ENCODE peak calls at places on chromosomes 13 and 19, in six cellular contexts. One of them, this sample, is unnamed.

GRCh38 chr19:29622191-29623070 is 16.3 kb downstream of the POP4 start:
- DNase-seq in RWPE1: no peak
- DNase-seq in aorta: no peak
- DNase-seq in T-helper 17 cell: no peak
- DNase-seq in M059J: peak; percentile 30
- DNase-seq in NCI-H446: no peak
- DNase-seq in this sample: no peak

GRCh38 chr13:95788100-95788463 is 111.1 kb downstream of the DNAJC3 start:
- DNase-seq in RWPE1: no peak
- DNase-seq in aorta: no peak
- DNase-seq in T-helper 17 cell: no peak
- DNase-seq in M059J: no peak
- DNase-seq in NCI-H446: no peak
- DNase-seq in this sample: no peak

GRCh38 chr19:34120846-34121639 is 51.3 kb upstream of the LSM14A start:
- DNase-seq in RWPE1: peak; percentile 46
- DNase-seq in aorta: no peak
- DNase-seq in T-helper 17 cell: peak; percentile 27
- DNase-seq in M059J: peak; percentile 47
- DNase-seq in NCI-H446: no peak
- DNase-seq in this sample: peak; percentile 19

GRCh38 chr19:49874503-49875157 is 2.5 kb downstream of the AKT1S1 start:
- DNase-seq in RWPE1: no peak
- DNase-seq in aorta: no peak
- DNase-seq in T-helper 17 cell: no peak
- DNase-seq in M059J: no peak
- DNase-seq in NCI-H446: no peak
- DNase-seq in this sample: no peak

GRCh38 chr19:18204394-18205179 is 745 bp upstream of the RAB3A start:
- DNase-seq in RWPE1: peak; percentile 73
- DNase-seq in aorta: no peak
- DNase-seq in T-helper 17 cell: peak; percentile 17
- DNase-seq in M059J: no peak
- DNase-seq in NCI-H446: peak; percentile 87
- DNase-seq in this sample: no peak

GRCh38 chr19:30082168-30082567 is 140.1 kb downstream of the URI1 start:
- DNase-seq in RWPE1: no peak
- DNase-seq in aorta: peak; percentile 35
- DNase-seq in T-helper 17 cell: no peak
- DNase-seq in M059J: no peak
- DNase-seq in NCI-H446: no peak
- DNase-seq in this sample: no peak

GRCh38 chr19:54478677-54479266 is 5.7 kb upstream of the CDC42EP5 start:
- DNase-seq in RWPE1: no peak
- DNase-seq in aorta: peak; percentile 41
- DNase-seq in T-helper 17 cell: no peak
- DNase-seq in M059J: peak; percentile 54
- DNase-seq in NCI-H446: peak; percentile 26
- DNase-seq in this sample: peak; percentile 30

GRCh38 chr13:73607489-73608156 is 526.6 kb downstream of the KLF12 start:
- DNase-seq in RWPE1: no peak
- DNase-seq in aorta: no peak
- DNase-seq in T-helper 17 cell: no peak
- DNase-seq in M059J: peak; percentile 5
- DNase-seq in NCI-H446: no peak
- DNase-seq in this sample: peak; percentile 11

GRCh38 chr13:73842621-73843020 is 291.6 kb downstream of the KLF12 start:
- DNase-seq in RWPE1: no peak
- DNase-seq in aorta: no peak
- DNase-seq in T-helper 17 cell: no peak
- DNase-seq in M059J: no peak
- DNase-seq in NCI-H446: no peak
- DNase-seq in this sample: no peak

GRCh38 chr19:46753420-46754155 is 7.3 kb upstream of the STRN4 start:
- DNase-seq in RWPE1: no peak
- DNase-seq in aorta: no peak
- DNase-seq in T-helper 17 cell: peak; percentile 45
- DNase-seq in M059J: no peak
- DNase-seq in NCI-H446: peak; percentile 24
- DNase-seq in this sample: no peak